ENCODE peak calls at places on chromosome 3, in nine cellular contexts. H is hippocampal formation; T is AG04449; A is SW480; K is OCI-M1; P is H4; D is HEK293T; Y is ACHN; Z is stimulated activated CD4-positive, alpha-beta T cell treated with anti-CD3 and anti-CD28 coated beads, Interleukin-4, amount 100 ng/mL, for 1 hour. I is an unnamed sample.

GRCh38 chr3:116707531-116707930 is 2.0 kb upstream of the TUSC7 start:
- DNase-seq in H (no peak), T (no peak), A (no peak), K (no peak), P (no peak), D (no peak), Y (no peak), Z (no peak), I (no peak)

GRCh38 chr3:10445561-10445960 is 59.8 kb downstream of the ATP2B2 start:
- DNase-seq in H (no peak), T (no peak), A (no peak), K (no peak), P (no peak), D (no peak), Y (no peak), Z (no peak), I (no peak)

GRCh38 chr3:9715764-9716437 is 12.3 kb downstream of the CPNE9 start:
- DNase-seq in H (peak), T (peak), A (peak), K (peak), P (peak), D (peak), Y (peak), Z (peak), I (peak)

GRCh38 chr3:128411574-128412064 is 55.1 kb downstream of the DNAJB8 start:
- DNase-seq in H (no peak), T (no peak), A (no peak), K (peak), P (no peak), D (no peak), Y (no peak), Z (no peak), I (no peak)

GRCh38 chr3:127710473-127710941 is 37.8 kb downstream of the ABTB1 start:
- DNase-seq in H (no peak), T (no peak), A (no peak), K (no peak), P (no peak), D (no peak), Y (no peak), Z (no peak), I (no peak)

GRCh38 chr3:172209333-172210321 is 170.2 kb downstream of the FNDC3B start:
- DNase-seq in H (peak), T (no peak), A (no peak), K (no peak), P (peak), D (no peak), Y (peak), Z (no peak), I (no peak)

GRCh38 chr3:12966847-12967750 is 106.1 kb downstream of the IQSEC1 start:
- DNase-seq in H (no peak), T (no peak), A (no peak), K (peak), P (no peak), D (peak), Y (peak), Z (peak), I (no peak)

GRCh38 chr3:15631426-15632211 is 30.1 kb downstream of the BTD start:
- DNase-seq in H (no peak), T (no peak), A (no peak), K (no peak), P (no peak), D (no peak), Y (no peak), Z (no peak), I (no peak)

GRCh38 chr3:194928183-194928736 is 242.6 kb downstream of the FAM43A start:
- DNase-seq in H (no peak), T (no peak), A (no peak), K (no peak), P (no peak), D (no peak), Y (no peak), Z (no peak), I (no peak)

GRCh38 chr3:144557515-144557914 is 585.9 kb downstream of the DIPK2A start:
- DNase-seq in H (no peak), T (no peak), A (no peak), K (no peak), P (no peak), D (no peak), Y (no peak), Z (no peak), I (no peak)

GRCh38 chr3:44554626-44555592 is at the start of gene ZKSCAN7:
- DNase-seq in H (peak), T (no peak), A (no peak), K (peak), P (no peak), D (no peak), Y (peak), Z (peak), I (no peak)

GRCh38 chr3:160003520-160004128 is 15.0 kb downstream of the IL12A start:
- DNase-seq in H (peak), T (no peak), A (peak), K (peak), P (peak), D (peak), Y (peak), Z (peak), I (no peak)

GRCh38 chr3:4322635-4323034 is 19.5 kb downstream of the SETMAR start:
- DNase-seq in H (no peak), T (peak), A (no peak), K (peak), P (peak), D (no peak), Y (no peak), Z (no peak), I (peak)

GRCh38 chr3:111585214-111585613 is 9.9 kb downstream of the ZBED2 start:
- DNase-seq in H (no peak), T (no peak), A (peak), K (no peak), P (no peak), D (no peak), Y (no peak), Z (no peak), I (peak)

GRCh38 chr3:148957586-148957985 is 33.8 kb upstream of the GYG1 start:
- DNase-seq in H (no peak), T (no peak), A (no peak), K (peak), P (peak), D (no peak), Y (peak), Z (no peak), I (no peak)

GRCh38 chr3:143124683-143125520 is 5.3 kb downstream of the CHST2 start:
- DNase-seq in H (no peak), T (no peak), A (no peak), K (no peak), P (no peak), D (no peak), Y (no peak), Z (no peak), I (no peak)

GRCh38 chr3:54949491-54950044 is 21.7 kb upstream of the LRTM1 start:
- DNase-seq in H (no peak), T (no peak), A (no peak), K (no peak), P (no peak), D (no peak), Y (no peak), Z (no peak), I (no peak)

GRCh38 chr3:166731701-166732100 is 648.4 kb downstream of the ZBBX start:
- DNase-seq in H (no peak), T (no peak), A (no peak), K (no peak), P (no peak), D (no peak), Y (no peak), Z (no peak), I (no peak)

GRCh38 chr3:141575879-141576743 is 89.3 kb downstream of the RASA2 start:
- DNase-seq in H (no peak), T (no peak), A (peak), K (peak), P (peak), D (no peak), Y (peak), Z (no peak), I (no peak)

GRCh38 chr3:108548886-108549285 is 38.5 kb upstream of the MYH15 start:
- DNase-seq in H (no peak), T (no peak), A (no peak), K (no peak), P (no peak), D (no peak), Y (no peak), Z (no peak), I (no peak)

GRCh38 chr3:48553886-48554845 is 2.4 kb downstream of the PFKFB4 start:
- DNase-seq in H (no peak), T (no peak), A (no peak), K (no peak), P (no peak), D (no peak), Y (no peak), Z (no peak), I (no peak)